ENCODE peak calls at places on chromosomes 1 and 21, in nine cellular contexts. E, F, M, U, X, L, B, D and T are unnamed samples.

GRCh38 chr1:37677808-37678207 is 14.5 kb upstream of the CDCA8 start:
- DNase-seq in E (no peak), F (no peak), M (no peak), U (no peak), X (no peak), L (no peak), B (no peak), D (no peak), T (no peak)

GRCh38 chr1:150609726-150610125 is 19.7 kb downstream of the ENSA start:
- DNase-seq in E (no peak), F (peak), M (no peak), U (no peak), X (no peak), L (peak), B (no peak), D (no peak), T (no peak)

GRCh38 chr21:35563885-35564451 is 496.4 kb downstream of the SETD4 start:
- DNase-seq in E (peak), F (peak), M (no peak), U (no peak), X (no peak), L (no peak), B (peak), D (no peak), T (no peak)

GRCh38 chr1:117213046-117213445 is 2.3 kb upstream of the VTCN1 start:
- DNase-seq in E (no peak), F (no peak), M (no peak), U (no peak), X (no peak), L (no peak), B (no peak), D (no peak), T (no peak)

GRCh38 chr1:212667223-212668139 is 32.2 kb downstream of the BATF3 start:
- DNase-seq in E (peak), F (peak), M (no peak), U (no peak), X (no peak), L (peak), B (no peak), D (no peak), T (no peak)

GRCh38 chr1:171817511-171818265 is 23.6 kb upstream of the DNM3 start:
- DNase-seq in E (peak), F (peak), M (no peak), U (no peak), X (peak), L (peak), B (no peak), D (peak), T (no peak)

GRCh38 chr1:151372411-151372934 is at the start of gene SELENBP1:
- DNase-seq in E (peak), F (peak), M (no peak), U (peak), X (peak), L (peak), B (peak), D (no peak), T (no peak)

GRCh38 chr1:54865238-54866073 is 21.5 kb downstream of the DHCR24 start:
- DNase-seq in E (no peak), F (no peak), M (no peak), U (peak), X (no peak), L (no peak), B (no peak), D (no peak), T (no peak)

GRCh38 chr1:228164561-228165371 is 838 bp upstream of the IBA57 start:
- DNase-seq in E (no peak), F (no peak), M (no peak), U (no peak), X (no peak), L (no peak), B (no peak), D (no peak), T (peak)